ENCODE peak calls at places on chromosomes 13 and 19, in seven cellular contexts. One of them, this sample, is unnamed.

GRCh38 chr19:4326215-4326836 is 12.3 kb downstream of the STAP2 start:
- DNase-seq in HCT116: no peak
- DNase-seq in H1: no peak
- DNase-seq in GM12878: no peak
- DNase-seq in GM23338: no peak
- DNase-seq in K562: no peak
- DNase-seq in endothelial cell of umbilical vein: no peak
- DNase-seq in this sample: no peak

GRCh38 chr13:48749699-48750473 is 96.2 kb downstream of the CYSLTR2 start:
- DNase-seq in GM23338: peak; percentile 82
- DNase-seq in HCT116: peak; percentile 96
- DNase-seq in GM12878: peak; percentile 73
- DNase-seq in H1: peak; percentile 46
- DNase-seq in endothelial cell of umbilical vein: peak; percentile 86
- DNase-seq in K562: peak; percentile 39
- DNase-seq in this sample: no peak

GRCh38 chr13:29573190-29573589 is 22.3 kb downstream of the SLC7A1 start:
- DNase-seq in GM12878: no peak
- DNase-seq in K562: no peak
- DNase-seq in HCT116: no peak
- DNase-seq in GM23338: no peak
- DNase-seq in H1: no peak
- DNase-seq in endothelial cell of umbilical vein: peak; percentile 19
- DNase-seq in this sample: no peak

GRCh38 chr13:110712081-110712848 is 1.2 kb upstream of the ING1 start:
- DNase-seq in GM23338: peak; percentile 90
- DNase-seq in K562: peak; percentile 90
- DNase-seq in GM12878: peak; percentile 82
- DNase-seq in HCT116: peak; percentile 68
- DNase-seq in H1: no peak
- DNase-seq in endothelial cell of umbilical vein: peak; percentile 82
- DNase-seq in this sample: peak; percentile 18

GRCh38 chr13:76048126-76048525 is 412.0 kb downstream of the LMO7 start:
- DNase-seq in HCT116: no peak
- DNase-seq in endothelial cell of umbilical vein: no peak
- DNase-seq in GM23338: no peak
- DNase-seq in H1: no peak
- DNase-seq in GM12878: no peak
- DNase-seq in K562: no peak
- DNase-seq in this sample: no peak

GRCh38 chr13:102779426-102780159 is 6.0 kb upstream of the TEX30 start:
- DNase-seq in K562: no peak
- DNase-seq in GM12878: no peak
- DNase-seq in H1: no peak
- DNase-seq in HCT116: no peak
- DNase-seq in endothelial cell of umbilical vein: no peak
- DNase-seq in GM23338: no peak
- DNase-seq in this sample: no peak

GRCh38 chr19:47107201-47107952 is 6.2 kb downstream of the ZC3H4 start:
- DNase-seq in K562: no peak
- DNase-seq in GM12878: no peak
- DNase-seq in H1: no peak
- DNase-seq in HCT116: no peak
- DNase-seq in GM23338: no peak
- DNase-seq in endothelial cell of umbilical vein: peak; percentile 57
- DNase-seq in this sample: no peak

GRCh38 chr13:109784590-109785140 is 1.7 kb downstream of the IRS2 start:
- DNase-seq in GM23338: peak; percentile 79
- DNase-seq in K562: no peak
- DNase-seq in HCT116: no peak
- DNase-seq in endothelial cell of umbilical vein: peak; percentile 51
- DNase-seq in GM12878: no peak
- DNase-seq in H1: no peak
- DNase-seq in this sample: no peak

GRCh38 chr13:25187596-25187995 is 15.5 kb upstream of the AMER2 start:
- DNase-seq in H1: no peak
- DNase-seq in K562: no peak
- DNase-seq in GM23338: no peak
- DNase-seq in endothelial cell of umbilical vein: no peak
- DNase-seq in HCT116: no peak
- DNase-seq in GM12878: no peak
- DNase-seq in this sample: no peak

GRCh38 chr13:74767031-74767430 is 632.8 kb upstream of the KLF12 start:
- DNase-seq in HCT116: no peak
- DNase-seq in endothelial cell of umbilical vein: no peak
- DNase-seq in K562: no peak
- DNase-seq in H1: no peak
- DNase-seq in GM23338: no peak
- DNase-seq in GM12878: no peak
- DNase-seq in this sample: no peak

GRCh38 chr19:46068345-46069258 is 27.8 kb upstream of the IGFL4 start:
- DNase-seq in GM12878: no peak
- DNase-seq in H1: no peak
- DNase-seq in HCT116: peak; percentile 89
- DNase-seq in GM23338: no peak
- DNase-seq in endothelial cell of umbilical vein: peak; percentile 79
- DNase-seq in K562: no peak
- DNase-seq in this sample: peak; percentile 88

GRCh38 chr13:53473397-53473796 is 444.8 kb downstream of the OLFM4 start:
- DNase-seq in GM12878: no peak
- DNase-seq in endothelial cell of umbilical vein: no peak
- DNase-seq in K562: no peak
- DNase-seq in GM23338: no peak
- DNase-seq in HCT116: no peak
- DNase-seq in H1: no peak
- DNase-seq in this sample: no peak

GRCh38 chr19:34155686-34156085 is 16.6 kb upstream of the LSM14A start:
- DNase-seq in endothelial cell of umbilical vein: no peak
- DNase-seq in K562: no peak
- DNase-seq in HCT116: no peak
- DNase-seq in GM23338: no peak
- DNase-seq in GM12878: no peak
- DNase-seq in H1: no peak
- DNase-seq in this sample: no peak

GRCh38 chr13:112893570-112894422 is 75.2 kb upstream of the MCF2L start:
- DNase-seq in K562: peak; percentile 84
- DNase-seq in GM12878: no peak
- DNase-seq in endothelial cell of umbilical vein: peak; percentile 12
- DNase-seq in GM23338: peak; percentile 71
- DNase-seq in H1: peak; percentile 36
- DNase-seq in HCT116: no peak
- DNase-seq in this sample: no peak

GRCh38 chr13:97257800-97258799 is 36.0 kb downstream of the MBNL2 start:
- DNase-seq in GM12878: peak; percentile 37
- DNase-seq in K562: peak; percentile 73
- DNase-seq in HCT116: peak; percentile 93
- DNase-seq in endothelial cell of umbilical vein: peak; percentile 98
- DNase-seq in H1: no peak
- DNase-seq in GM23338: peak; percentile 79
- DNase-seq in this sample: no peak

GRCh38 chr19:15015946-15016542 is 33.2 kb upstream of the CASP14 start:
- DNase-seq in GM12878: no peak
- DNase-seq in GM23338: peak; percentile 74
- DNase-seq in HCT116: no peak
- DNase-seq in H1: no peak
- DNase-seq in endothelial cell of umbilical vein: peak; percentile 6
- DNase-seq in K562: peak; percentile 61
- DNase-seq in this sample: no peak

GRCh38 chr19:11560404-11560988 is 1.5 kb upstream of the ELOF1 start:
- DNase-seq in GM23338: peak; percentile 95
- DNase-seq in endothelial cell of umbilical vein: peak; percentile 78
- DNase-seq in HCT116: peak; percentile 77
- DNase-seq in GM12878: peak; percentile 83
- DNase-seq in H1: no peak
- DNase-seq in K562: peak; percentile 86
- DNase-seq in this sample: peak; percentile 30

GRCh38 chr13:28297341-28297740 is 159.0 kb downstream of the PAN3 start:
- DNase-seq in GM12878: no peak
- DNase-seq in HCT116: no peak
- DNase-seq in GM23338: peak; percentile 80
- DNase-seq in H1: no peak
- DNase-seq in K562: no peak
- DNase-seq in endothelial cell of umbilical vein: no peak
- DNase-seq in this sample: no peak

GRCh38 chr13:101178394-101178793 is 237.9 kb downstream of the NALCN start:
- DNase-seq in GM12878: no peak
- DNase-seq in endothelial cell of umbilical vein: no peak
- DNase-seq in HCT116: no peak
- DNase-seq in H1: no peak
- DNase-seq in GM23338: no peak
- DNase-seq in K562: no peak
- DNase-seq in this sample: no peak

GRCh38 chr19:48992571-48993174 is 436 bp downstream of the GYS1 start:
- DNase-seq in GM23338: peak; percentile 51
- DNase-seq in K562: no peak
- DNase-seq in H1: no peak
- DNase-seq in HCT116: no peak
- DNase-seq in GM12878: no peak
- DNase-seq in endothelial cell of umbilical vein: no peak
- DNase-seq in this sample: no peak

GRCh38 chr19:50344661-50345318 is 15.6 kb upstream of the KCNC3 start:
- DNase-seq in H1: no peak
- DNase-seq in GM12878: peak; percentile 90
- DNase-seq in K562: no peak
- DNase-seq in endothelial cell of umbilical vein: no peak
- DNase-seq in HCT116: no peak
- DNase-seq in GM23338: no peak
- DNase-seq in this sample: no peak
- TF ChIP-seq POLR2AphosphoS5 in H1: no peak
- TF ChIP-seq POLR2AphosphoS5 in GM12878: peak; percentile 97
- TF ChIP-seq POLR2AphosphoS5 in K562: no peak
- TF ChIP-seq POLR2AphosphoS5 in endothelial cell of umbilical vein: no peak
- TF ChIP-seq POLR2AphosphoS5 in HCT116: no peak
- TF ChIP-seq POLR2AphosphoS5 in GM23338: no peak
- TF ChIP-seq POLR2AphosphoS5 in this sample: no peak

GRCh38 chr13:79480954-79481684 is at the start of gene NDFIP2:
- DNase-seq in GM12878: peak; percentile 58
- DNase-seq in GM23338: peak; percentile 79
- DNase-seq in K562: peak; percentile 77
- DNase-seq in endothelial cell of umbilical vein: peak; percentile 85
- DNase-seq in HCT116: peak; percentile 90
- DNase-seq in H1: peak; percentile 25
- DNase-seq in this sample: no peak

GRCh38 chr13:79483302-79483701 is 2.3 kb downstream of the NDFIP2 start:
- DNase-seq in HCT116: no peak
- DNase-seq in H1: no peak
- DNase-seq in GM23338: no peak
- DNase-seq in K562: no peak
- DNase-seq in endothelial cell of umbilical vein: no peak
- DNase-seq in GM12878: no peak
- DNase-seq in this sample: no peak

GRCh38 chr13:79485014-79485441 is 4.1 kb downstream of the NDFIP2 start:
- DNase-seq in endothelial cell of umbilical vein: no peak
- DNase-seq in HCT116: no peak
- DNase-seq in GM23338: no peak
- DNase-seq in K562: no peak
- DNase-seq in H1: no peak
- DNase-seq in GM12878: no peak
- DNase-seq in this sample: no peak

GRCh38 chr13:79482271-79482970 is 1.5 kb downstream of the NDFIP2 start:
- DNase-seq in endothelial cell of umbilical vein: no peak
- DNase-seq in GM23338: no peak
- DNase-seq in K562: no peak
- DNase-seq in GM12878: no peak
- DNase-seq in H1: no peak
- DNase-seq in HCT116: no peak
- DNase-seq in this sample: no peak

DNA sequence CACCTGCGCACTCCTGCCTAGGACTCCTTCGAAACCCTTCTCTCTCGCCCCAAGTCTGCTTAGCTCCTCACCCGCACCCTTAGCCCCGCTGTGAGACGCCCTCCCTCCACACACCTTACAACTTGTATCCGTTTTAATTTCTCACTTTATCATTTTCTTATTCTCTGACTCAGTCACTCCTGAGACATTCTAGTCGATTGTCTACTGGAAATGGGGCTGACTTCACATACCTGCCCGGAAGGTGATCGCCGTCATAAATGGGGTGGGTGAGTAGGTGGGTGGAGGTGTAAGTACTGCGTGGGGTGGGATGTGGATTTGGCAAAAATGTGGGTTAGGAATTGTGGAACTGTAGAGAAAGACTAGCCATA is 714 bp downstream of the NDFIP2 start:
- DNase-seq in H1: no peak
- DNase-seq in GM12878: no peak
- DNase-seq in endothelial cell of umbilical vein: no peak
- DNase-seq in K562: peak; percentile 14
- DNase-seq in GM23338: no peak
- DNase-seq in HCT116: no peak
- DNase-seq in this sample: no peak
- TF ChIP-seq EZH2 in H1: no peak
- TF ChIP-seq EZH2 in GM12878: no peak
- TF ChIP-seq EZH2 in endothelial cell of umbilical vein: no peak
- TF ChIP-seq EZH2 in K562: no peak
- TF ChIP-seq EZH2 in GM23338: no peak
- TF ChIP-seq EZH2 in HCT116: no peak
- TF ChIP-seq EZH2 in this sample: no peak

GRCh38 chr19:940591-941291 is 14.9 kb downstream of the ARID3A start:
- DNase-seq in H1: no peak
- DNase-seq in HCT116: no peak
- DNase-seq in GM12878: no peak
- DNase-seq in GM23338: no peak
- DNase-seq in K562: no peak
- DNase-seq in endothelial cell of umbilical vein: peak; percentile 69
- DNase-seq in this sample: no peak
- TF ChIP-seq POLR2AphosphoS5 in H1: no peak
- TF ChIP-seq POLR2AphosphoS5 in HCT116: peak; percentile 62
- TF ChIP-seq POLR2AphosphoS5 in GM12878: no peak
- TF ChIP-seq POLR2AphosphoS5 in GM23338: no peak
- TF ChIP-seq POLR2AphosphoS5 in K562: no peak
- TF ChIP-seq POLR2AphosphoS5 in endothelial cell of umbilical vein: peak; percentile 90
- TF ChIP-seq POLR2AphosphoS5 in this sample: no peak

DNA sequence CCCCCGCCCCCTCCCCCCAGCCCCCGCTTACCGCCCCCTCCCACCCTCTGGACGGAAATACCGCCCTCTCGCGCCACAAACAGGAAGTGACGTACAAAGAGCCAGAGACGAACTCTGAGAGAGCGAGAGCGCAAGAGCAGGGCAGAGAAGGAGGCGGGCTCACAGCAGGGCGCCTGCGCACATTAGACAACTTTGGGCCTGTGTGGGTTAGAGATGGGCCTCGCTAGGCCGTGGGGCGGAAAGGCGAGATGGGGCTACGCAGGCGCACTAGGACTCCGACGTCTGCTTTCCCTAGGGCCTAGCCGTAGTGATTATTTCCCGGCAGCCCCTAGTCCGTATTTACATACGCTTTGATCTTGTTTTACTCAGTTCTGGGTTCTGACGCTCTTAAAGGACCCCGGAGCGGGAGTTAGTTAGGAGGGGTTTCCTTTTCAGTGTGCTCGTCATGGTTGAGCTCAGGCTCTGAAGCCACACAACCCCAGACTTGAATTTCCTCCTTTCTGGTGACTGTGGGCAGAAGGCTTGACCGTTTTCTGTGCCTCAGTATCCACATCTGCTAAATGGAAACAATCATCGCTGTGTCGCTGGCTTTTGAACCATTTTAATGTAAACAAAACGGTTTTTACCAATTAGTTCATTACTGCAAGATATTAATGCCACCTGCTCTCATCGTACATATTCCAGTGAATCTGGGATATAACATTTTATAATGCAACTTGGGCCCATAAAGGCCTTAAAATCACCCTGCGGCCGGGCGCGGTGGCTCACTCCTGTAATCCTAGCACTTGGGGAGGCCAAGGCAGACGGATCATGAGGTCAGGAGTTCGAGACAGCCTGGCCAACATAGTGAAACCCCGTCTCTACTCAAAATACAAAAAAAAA is 449 bp upstream of the AKT2 start:
- DNase-seq in HCT116: peak; percentile 99
- DNase-seq in GM12878: peak; percentile 100
- DNase-seq in GM23338: peak; percentile 99
- DNase-seq in H1: peak; percentile 98
- DNase-seq in endothelial cell of umbilical vein: peak; percentile 100
- DNase-seq in K562: peak; percentile 96
- DNase-seq in this sample: peak; percentile 99
- TF ChIP-seq EZH2 in HCT116: no peak
- TF ChIP-seq EZH2 in GM12878: no peak
- TF ChIP-seq EZH2 in GM23338: no peak
- TF ChIP-seq EZH2 in H1: no peak
- TF ChIP-seq EZH2 in endothelial cell of umbilical vein: no peak
- TF ChIP-seq EZH2 in K562: no peak
- TF ChIP-seq EZH2 in this sample: no peak

This sample was measured in SK-N-MC.